ENCODE peak calls at places on chromosome 7, in nine cellular contexts. C is GM12865; J is DMS53; P is activated CD4-positive, CD25-positive, alpha-beta regulatory T cell treated with anti-CD3 and anti-CD28 coated beads, Interleukin-2, amount 50 U/mL, for 16 hours; S is CD4-positive, CD25-positive, alpha-beta regulatory T cell; I is HFFc6; O is HuH-7; D is breast epithelium; Q is astrocyte of the hippocampus. G is an unnamed sample.

GRCh38 chr7:107291434-107291833 is 122.6 kb downstream of the HBP1 start:
- DNase-seq in P (no peak), Q (no peak), D (no peak), C (no peak), I (no peak), J (no peak), O (no peak), S (no peak), G (no peak)

GRCh38 chr7:7335215-7335614 is 152.9 kb downstream of the C1GALT1 start:
- DNase-seq in I (no peak), J (no peak), Q (no peak), P (no peak), S (no peak), D (no peak), C (no peak), O (no peak), G (no peak)

GRCh38 chr7:13829914-13830603 is 159.4 kb downstream of the ETV1 start:
- DNase-seq in S (no peak), J (peak), O (no peak), Q (no peak), D (no peak), I (peak), C (no peak), P (no peak), G (no peak)

GRCh38 chr7:8176370-8177081 is 85.4 kb downstream of the ICA1 start:
- DNase-seq in P (peak), C (peak), I (no peak), J (no peak), O (no peak), D (no peak), Q (peak), S (peak), G (peak)

GRCh38 chr7:115249080-115249479 is 327.2 kb downstream of the MDFIC start:
- DNase-seq in I (no peak), P (no peak), Q (no peak), C (no peak), S (no peak), O (no peak), D (no peak), J (no peak), G (no peak)

GRCh38 chr7:42014625-42015412 is 222.2 kb downstream of the GLI3 start:
- DNase-seq in I (no peak), C (peak), J (peak), D (no peak), P (no peak), Q (peak), O (peak), S (no peak), G (peak)

GRCh38 chr7:33237034-33237433 is 107.7 kb downstream of the BBS9 start:
- DNase-seq in O (no peak), P (no peak), Q (no peak), D (no peak), I (no peak), J (no peak), C (no peak), S (no peak), G (no peak)

GRCh38 chr7:138309186-138309585 is 150.9 kb upstream of the TRIM24 start:
- DNase-seq in Q (no peak), S (no peak), C (no peak), J (no peak), I (no peak), O (no peak), P (no peak), D (no peak), G (no peak)

GRCh38 chr7:34900891-34901493 is 136.3 kb downstream of the DPY19L1 start:
- DNase-seq in Q (peak), I (no peak), D (no peak), P (no peak), O (peak), C (peak), S (no peak), J (peak), G (peak)

GRCh38 chr7:29839302-29839701 is 33.0 kb downstream of the WIPF3 start:
- DNase-seq in Q (peak), P (no peak), D (no peak), S (no peak), O (no peak), C (no peak), J (no peak), I (peak), G (no peak)

GRCh38 chr7:94239661-94240234 is 154.9 kb upstream of the COL1A2 start:
- DNase-seq in C (no peak), Q (no peak), D (no peak), I (no peak), P (no peak), O (no peak), S (no peak), J (no peak), G (no peak)

GRCh38 chr7:12475362-12476063 is 71.8 kb upstream of the VWDE start:
- DNase-seq in O (peak), Q (peak), C (no peak), D (no peak), S (no peak), I (no peak), P (no peak), J (peak), G (no peak)

GRCh38 chr7:44757311-44757710 is 8.7 kb downstream of the ZMIZ2 start:
- DNase-seq in P (no peak), I (no peak), Q (peak), D (no peak), J (no peak), S (no peak), O (no peak), C (no peak), G (no peak)

GRCh38 chr7:29494350-29494749 is 69.3 kb upstream of the PRR15 start:
- DNase-seq in I (peak), D (no peak), O (no peak), P (no peak), J (no peak), S (no peak), Q (peak), C (no peak), G (no peak)

GRCh38 chr7:151343516-151343915 is 1.9 kb downstream of the NUB1 start:
- DNase-seq in C (no peak), O (no peak), P (no peak), J (no peak), I (no peak), S (no peak), Q (no peak), D (no peak), G (no peak)

GRCh38 chr7:116218051-116218645 is 7.8 kb downstream of the TES start:
- DNase-seq in O (no peak), I (peak), P (no peak), S (no peak), Q (peak), J (peak), D (no peak), C (no peak), G (no peak)

GRCh38 chr7:137953692-137954470 is 48.0 kb downstream of the CREB3L2 start:
- DNase-seq in Q (peak), I (peak), P (no peak), C (peak), O (no peak), J (peak), S (no peak), D (no peak), G (no peak)

GRCh38 chr7:116588225-116588624 is 63.4 kb downstream of the CAV1 start:
- DNase-seq in O (no peak), C (peak), J (no peak), S (no peak), D (no peak), P (no peak), I (peak), Q (peak), G (peak)

GRCh38 chr7:21476429-21476828 is 48.5 kb downstream of the SP4 start:
- DNase-seq in O (no peak), J (no peak), Q (no peak), C (no peak), I (no peak), D (no peak), P (no peak), S (no peak), G (no peak)

GRCh38 chr7:150860978-150861295 is 8.6 kb downstream of the AOC1 start:
- DNase-seq in P (no peak), S (no peak), I (no peak), C (no peak), D (peak), O (no peak), J (no peak), Q (no peak), G (no peak)

GRCh38 chr7:47516985-47517590 is 64.8 kb downstream of the TNS3 start:
- DNase-seq in S (no peak), C (no peak), Q (peak), J (no peak), O (no peak), I (no peak), P (no peak), D (no peak), G (no peak)

GRCh38 chr7:35477609-35478008 is 217.3 kb downstream of the HERPUD2 start:
- DNase-seq in C (no peak), J (no peak), Q (no peak), I (no peak), S (no peak), O (no peak), D (no peak), P (no peak), G (no peak)

GRCh38 chr7:134188311-134188710 is 61.2 kb downstream of the LRGUK start:
- DNase-seq in S (no peak), D (no peak), I (no peak), O (no peak), J (no peak), Q (no peak), P (no peak), C (no peak), G (no peak)